ENCODE peak calls at places on chromosomes 12 and 14, in four cellular contexts. F, H, A and X are unnamed samples.
A peak's percentile ranks its signal among the peaks of the same experiment; 100 is the strongest.

GRCh38 chr12:96155781-96156180 is 38.4 kb upstream of the ELK3 start:
- DNase-seq in F (no peak), H (no peak), A (no peak), X (no peak)

GRCh38 chr12:96121271-96121711 is 72.9 kb upstream of the ELK3 start:
- DNase-seq in F (no peak), H (no peak), A (no peak), X (no peak)

GRCh38 chr14:60242420-60242819 is 6.6 kb upstream of the PPM1A start:
- DNase-seq in F (no peak), H (no peak), A (no peak), X (no peak)

GRCh38 chr12:55931780-55932545 is 1.0 kb downstream of the DGKA start:
- DNase-seq in F (peak; percentile 65), H (peak; percentile 13), A (no peak), X (no peak)

GRCh38 chr12:132465269-132466190 is 24.4 kb upstream of the FBRSL1 start:
- DNase-seq in F (no peak), H (no peak), A (no peak), X (no peak)

GRCh38 chr12:85468356-85469157 is 188.5 kb downstream of the ALX1 start:
- DNase-seq in F (no peak), H (no peak), A (peak; percentile 49), X (no peak)

GRCh38 chr12:88931598-88931997 is 351.3 kb upstream of the KITLG start:
- DNase-seq in F (no peak), H (no peak), A (no peak), X (no peak)

GRCh38 chr14:87877877-87878276 is 115.1 kb downstream of the GALC start:
- DNase-seq in F (no peak), H (no peak), A (no peak), X (no peak)

GRCh38 chr12:69129564-69129963 is 109.8 kb upstream of the CPSF6 start:
- DNase-seq in F (no peak), H (no peak), A (no peak), X (no peak)

GRCh38 chr14:98218213-98218612 is 1053.8 kb downstream of the BCL11B start:
- DNase-seq in F (no peak), H (no peak), A (no peak), X (no peak)

GRCh38 chr14:37673439-37673838 is 78.0 kb downstream of the TTC6 start:
- DNase-seq in F (no peak), H (no peak), A (no peak), X (no peak)

GRCh38 chr14:103630364-103631108 is 1.5 kb downstream of the KLC1 start:
- DNase-seq in F (no peak), H (no peak), A (no peak), X (no peak)

GRCh38 chr14:50943261-50943942 is 881 bp downstream of the PYGL start:
- DNase-seq in F (peak; percentile 81), H (no peak), A (peak; percentile 63), X (no peak)

GRCh38 chr12:122190842-122191668 is 8.1 kb downstream of the LRRC43 start:
- DNase-seq in F (no peak), H (peak; percentile 27), A (peak; percentile 57), X (no peak)

GRCh38 chr12:109871678-109872314 is 8.5 kb downstream of the GLTP start:
- DNase-seq in F (no peak), H (no peak), A (no peak), X (no peak)

GRCh38 chr12:71755146-71755892 is 656 bp downstream of the RAB21 start:
- DNase-seq in F (peak; percentile 30), H (peak; percentile 23), A (no peak), X (peak; percentile 8)

GRCh38 chr12:99381992-99382391 is 265.6 kb upstream of the GARIN6 start:
- DNase-seq in F (no peak), H (no peak), A (no peak), X (no peak)

GRCh38 chr12:16417058-16417457 is 69.6 kb downstream of the MGST1 start:
- DNase-seq in F (no peak), H (no peak), A (no peak), X (no peak)

GRCh38 chr14:60328588-60328987 is 79.6 kb downstream of the PPM1A start:
- DNase-seq in F (no peak), H (no peak), A (no peak), X (no peak)

GRCh38 chr14:92325835-92326234 is 2.9 kb downstream of the SLC24A4 start:
- DNase-seq in F (no peak), H (no peak), A (no peak), X (no peak)

GRCh38 chr12:29026419-29026818 is 122.7 kb upstream of the FAR2 start:
- DNase-seq in F (no peak), H (no peak), A (no peak), X (no peak)

GRCh38 chr14:102185360-102185759 is 45.7 kb downstream of the WDR20 start:
- DNase-seq in F (no peak), H (no peak), A (no peak), X (no peak)

GRCh38 chr14:51658441-51659173 is 6.9 kb downstream of the FRMD6 start:
- DNase-seq in F (no peak), H (no peak), A (no peak), X (no peak)

GRCh38 chr14:58138065-58138718 is 13.8 kb downstream of the ARMH4 start:
- DNase-seq in F (no peak), H (no peak), A (no peak), X (no peak)

GRCh38 chr12:8630131-8630530 is 17.5 kb upstream of the AICDA start:
- DNase-seq in F (no peak), H (no peak), A (no peak), X (no peak)

GRCh38 chr12:8629486-8630033 is 16.9 kb upstream of the AICDA start:
- DNase-seq in F (no peak), H (no peak), A (no peak), X (no peak)

DNA sequence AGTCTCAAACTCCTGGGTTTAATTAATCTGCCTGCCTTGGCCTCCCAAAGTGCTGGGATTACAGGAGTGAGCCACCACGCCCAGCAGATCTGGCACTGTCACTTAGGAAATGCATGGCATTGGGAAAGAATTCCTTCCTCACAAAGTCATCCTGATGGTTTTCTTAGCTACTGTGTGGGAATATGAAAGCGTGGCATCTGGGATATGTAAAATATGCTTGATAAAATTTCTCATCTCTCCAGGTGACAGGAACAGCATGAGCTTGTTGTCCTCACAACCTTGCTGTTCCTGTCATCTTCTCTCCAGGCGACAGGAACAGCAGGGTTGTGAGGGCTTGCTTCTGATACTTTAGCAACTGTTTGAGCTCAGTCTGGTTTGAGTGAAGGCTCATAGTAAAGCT is 16.1 kb upstream of the AICDA start:
- DNase-seq in F (no peak), H (no peak), A (no peak), X (no peak)
- H3K27ac ChIP-seq in F (no peak overlapping the region), H (no peak overlapping the region), A (no peak overlapping the region), X (peak overlapping the region; percentile 52)

GRCh38 chr14:90061849-90062794 is at the start of gene KCNK13:
- DNase-seq in F (no peak), H (no peak), A (peak; percentile 39), X (no peak)

GRCh38 chr14:90060312-90060964 is 1.4 kb upstream of the KCNK13 start:
- DNase-seq in F (no peak), H (no peak), A (peak; percentile 57), X (no peak)

GRCh38 chr14:90062852-90063539 is 1.2 kb downstream of the KCNK13 start:
- DNase-seq in F (no peak), H (no peak), A (no peak), X (no peak)

GRCh38 chr14:90058876-90059458 is 2.8 kb upstream of the KCNK13 start:
- DNase-seq in F (no peak), H (no peak), A (no peak), X (no peak)

DNA sequence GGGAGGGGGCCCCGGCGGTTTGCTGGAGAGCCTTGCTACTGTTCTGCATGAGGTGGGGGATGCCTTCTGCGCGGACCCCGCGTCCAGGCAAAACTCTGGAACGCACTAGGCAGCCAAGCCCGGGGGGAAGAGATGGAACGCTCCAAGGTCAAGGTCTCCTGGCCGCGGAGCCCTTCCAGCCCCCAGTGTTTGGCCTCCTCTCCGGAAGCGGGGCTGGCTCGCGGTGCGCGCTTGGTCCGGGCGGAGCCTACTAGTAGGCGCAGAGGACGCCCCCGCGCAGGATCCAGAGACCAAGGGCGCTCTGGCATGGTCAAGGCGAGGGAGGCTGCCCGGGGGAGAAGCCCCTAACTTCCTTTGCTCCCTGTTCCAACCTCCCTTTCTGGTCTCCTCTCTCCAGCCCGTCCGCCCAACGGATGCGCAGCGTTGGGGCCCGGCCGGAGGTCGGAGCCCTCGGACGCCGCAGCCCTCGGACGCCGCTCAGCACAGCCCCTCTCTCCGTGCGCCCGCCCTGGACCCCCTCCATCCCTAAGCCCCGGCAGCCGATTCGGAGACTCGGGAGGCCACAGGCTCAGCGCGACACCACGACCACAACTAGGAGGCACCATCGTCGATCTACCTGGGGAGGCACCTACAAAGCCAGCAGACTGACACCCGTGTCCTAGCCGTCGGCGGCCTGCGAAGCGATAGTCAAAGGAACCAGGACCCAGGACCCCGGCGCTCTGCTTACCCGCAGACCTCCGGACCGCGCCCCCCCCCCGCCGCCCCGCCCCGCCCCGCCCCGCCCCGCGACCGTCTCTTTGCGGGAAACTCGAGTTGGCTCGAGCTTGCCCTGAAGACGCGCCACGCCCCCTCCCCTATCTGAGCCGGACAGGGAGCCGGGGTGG is 587 bp upstream of the KCNK13 start:
- DNase-seq in F (no peak), H (no peak), A (no peak), X (no peak)
- H3K27me3 ChIP-seq in F (no peaks in the 10 kb centered on the region), H (peaks cover 59% of the 10 kb centered on the region), A (peaks cover 88% of the 10 kb centered on the region), X (no peaks in the 10 kb centered on the region)

GRCh38 chr12:12439636-12440035 is 82.8 kb downstream of the BORCS5 start:
- DNase-seq in F (no peak), H (no peak), A (no peak), X (no peak)
- H3K4me3 ChIP-seq in F (no peak overlapping the region), H (no peak overlapping the region), A (no peak overlapping the region), X (no peak overlapping the region)

DNA sequence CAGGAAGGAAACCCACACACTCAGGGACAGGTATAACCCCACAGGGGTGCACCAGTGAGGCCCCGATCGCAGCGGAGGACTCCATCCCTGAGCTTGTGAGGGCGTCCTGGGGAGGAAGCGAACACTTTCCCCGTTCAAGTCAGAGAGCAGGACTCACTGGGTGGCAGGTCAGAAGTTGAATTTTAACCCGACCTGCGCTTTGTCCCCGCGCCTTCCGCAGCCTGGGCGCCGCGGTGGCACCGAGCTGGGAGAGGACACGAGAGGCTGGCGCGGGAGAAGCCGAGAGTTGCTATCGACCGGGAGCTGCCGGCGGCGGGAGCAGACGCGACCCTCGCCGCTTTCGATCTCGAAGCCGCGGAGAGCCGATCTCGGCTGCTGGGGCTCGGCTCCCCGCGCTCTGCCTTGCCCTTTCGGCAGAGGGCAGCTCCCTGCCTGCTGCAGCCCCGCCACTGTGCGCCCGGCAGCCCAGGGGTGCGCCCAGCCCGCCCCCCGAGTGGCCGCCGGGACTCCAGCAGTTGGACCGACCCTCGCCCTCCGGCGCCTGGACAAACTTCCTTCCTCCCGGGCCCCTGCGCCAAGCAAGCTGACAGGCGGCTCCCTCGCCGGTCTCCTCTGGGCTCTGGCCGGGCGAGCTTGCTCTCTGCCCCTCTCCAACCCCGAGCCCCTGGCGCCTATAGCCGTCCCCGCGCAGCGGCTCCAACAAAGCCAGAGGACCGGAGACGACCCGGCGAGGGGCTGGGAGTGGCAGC is 918 bp downstream of the LIN7A start:
- DNase-seq in F (peak; percentile 44), H (no peak), A (peak; percentile 48), X (no peak)
- H3K27ac ChIP-seq in F (peak overlapping the region; percentile 95), H (peak overlapping the region; percentile 72), A (no peak overlapping the region), X (no peak overlapping the region)